ENCODE peak calls at places on chromosome 11, in four cellular contexts. X, I, M and Z are unnamed samples.

GRCh38 chr11:17350455-17351170 is 987 bp upstream of the NCR3LG1 start:
- DNase-seq in I (no peak), M (peak), X (no peak), Z (no peak)

GRCh38 chr11:101180481-101180880 is 50.9 kb upstream of the PGR start:
- DNase-seq in I (no peak), X (no peak), M (no peak), Z (no peak)

GRCh38 chr11:119537641-119538253 is 114.8 kb upstream of the THY1 start:
- DNase-seq in I (no peak), M (no peak), X (no peak), Z (no peak)

GRCh38 chr11:61473370-61474025 is 35.1 kb upstream of the LRRC10B start:
- DNase-seq in I (no peak), M (peak), X (no peak), Z (no peak)

GRCh38 chr11:76662656-76663460 is 7.7 kb downstream of the LRRC32 start:
- DNase-seq in M (no peak), I (no peak), X (no peak), Z (no peak)

GRCh38 chr11:62605902-62606301 is 4.2 kb upstream of the MTA2 start:
- DNase-seq in X (no peak), M (no peak), I (no peak), Z (no peak)

GRCh38 chr11:65226103-65226442 is 35.7 kb upstream of the POLA2 start:
- DNase-seq in X (no peak), M (no peak), I (no peak), Z (no peak)

GRCh38 chr11:40099391-40100169 is 1359.9 kb downstream of the LRRC4C start:
- DNase-seq in I (no peak), M (no peak), X (peak), Z (no peak)

GRCh38 chr11:61910473-61911123 is 6.8 kb downstream of the RAB3IL1 start:
- DNase-seq in M (no peak), I (no peak), X (no peak), Z (no peak)

GRCh38 chr11:110428956-110429613 is 663 bp upstream of the FDX1 start:
- DNase-seq in X (no peak), M (no peak), I (no peak), Z (no peak)

GRCh38 chr11:34587282-34587677 is 33.6 kb upstream of the EHF start:
- DNase-seq in I (no peak), X (no peak), M (no peak), Z (no peak)